ENCODE peak calls at places on chromosomes 12 and 14, in eight cellular contexts. One of them, this sample, is unnamed.

GRCh38 chr12:106137456-106138278 is 1.1 kb downstream of the NUAK1 start:
- DNase-seq in CD4-positive, alpha-beta T cell: no peak
- DNase-seq in adipocyte: peak
- DNase-seq in lower leg skin: no peak
- DNase-seq in activated CD4-positive, CD25-positive, alpha-beta regulatory T cell treated with anti-CD3 and anti-CD28 coated beads, Interleukin-2, amount 50 U/mL, for 72 hours: no peak
- DNase-seq in ACHN: peak
- DNase-seq in NCI-H146: no peak
- DNase-seq in H1: no peak
- DNase-seq in this sample: peak

GRCh38 chr14:21039059-21039422 is 3.1 kb upstream of the RNASE7 start:
- DNase-seq in adipocyte: no peak
- DNase-seq in H1: peak
- DNase-seq in activated CD4-positive, CD25-positive, alpha-beta regulatory T cell treated with anti-CD3 and anti-CD28 coated beads, Interleukin-2, amount 50 U/mL, for 72 hours: no peak
- DNase-seq in CD4-positive, alpha-beta T cell: no peak
- DNase-seq in lower leg skin: peak
- DNase-seq in ACHN: no peak
- DNase-seq in NCI-H146: no peak
- DNase-seq in this sample: peak

GRCh38 chr12:57129311-57130288 is 1.3 kb downstream of the LRP1 start:
- DNase-seq in adipocyte: peak
- DNase-seq in H1: no peak
- DNase-seq in ACHN: no peak
- DNase-seq in activated CD4-positive, CD25-positive, alpha-beta regulatory T cell treated with anti-CD3 and anti-CD28 coated beads, Interleukin-2, amount 50 U/mL, for 72 hours: no peak
- DNase-seq in lower leg skin: no peak
- DNase-seq in CD4-positive, alpha-beta T cell: no peak
- DNase-seq in NCI-H146: no peak
- DNase-seq in this sample: no peak

GRCh38 chr14:74504874-74505617 is 11.5 kb downstream of the ISCA2 start:
- DNase-seq in adipocyte: no peak
- DNase-seq in ACHN: no peak
- DNase-seq in CD4-positive, alpha-beta T cell: no peak
- DNase-seq in lower leg skin: peak
- DNase-seq in H1: no peak
- DNase-seq in NCI-H146: no peak
- DNase-seq in activated CD4-positive, CD25-positive, alpha-beta regulatory T cell treated with anti-CD3 and anti-CD28 coated beads, Interleukin-2, amount 50 U/mL, for 72 hours: no peak
- DNase-seq in this sample: no peak

GRCh38 chr12:77796775-77797174 is 33.9 kb upstream of the NAV3 start:
- DNase-seq in NCI-H146: no peak
- DNase-seq in ACHN: no peak
- DNase-seq in CD4-positive, alpha-beta T cell: no peak
- DNase-seq in activated CD4-positive, CD25-positive, alpha-beta regulatory T cell treated with anti-CD3 and anti-CD28 coated beads, Interleukin-2, amount 50 U/mL, for 72 hours: no peak
- DNase-seq in adipocyte: peak
- DNase-seq in H1: no peak
- DNase-seq in lower leg skin: no peak
- DNase-seq in this sample: no peak

GRCh38 chr14:67263499-67264149 is 22.4 kb downstream of the PALS1 start:
- DNase-seq in NCI-H146: no peak
- DNase-seq in activated CD4-positive, CD25-positive, alpha-beta regulatory T cell treated with anti-CD3 and anti-CD28 coated beads, Interleukin-2, amount 50 U/mL, for 72 hours: no peak
- DNase-seq in ACHN: no peak
- DNase-seq in lower leg skin: no peak
- DNase-seq in H1: no peak
- DNase-seq in adipocyte: peak
- DNase-seq in CD4-positive, alpha-beta T cell: no peak
- DNase-seq in this sample: no peak

GRCh38 chr12:94109154-94109553 is 39.2 kb upstream of the PLXNC1 start:
- DNase-seq in lower leg skin: no peak
- DNase-seq in ACHN: no peak
- DNase-seq in H1: no peak
- DNase-seq in adipocyte: peak
- DNase-seq in NCI-H146: no peak
- DNase-seq in activated CD4-positive, CD25-positive, alpha-beta regulatory T cell treated with anti-CD3 and anti-CD28 coated beads, Interleukin-2, amount 50 U/mL, for 72 hours: no peak
- DNase-seq in CD4-positive, alpha-beta T cell: no peak
- DNase-seq in this sample: no peak

GRCh38 chr14:48008646-48009045 is 333.2 kb upstream of the MDGA2 start:
- DNase-seq in NCI-H146: no peak
- DNase-seq in lower leg skin: no peak
- DNase-seq in CD4-positive, alpha-beta T cell: no peak
- DNase-seq in adipocyte: no peak
- DNase-seq in H1: no peak
- DNase-seq in activated CD4-positive, CD25-positive, alpha-beta regulatory T cell treated with anti-CD3 and anti-CD28 coated beads, Interleukin-2, amount 50 U/mL, for 72 hours: no peak
- DNase-seq in ACHN: no peak
- DNase-seq in this sample: no peak

GRCh38 chr12:101299931-101300330 is 20.0 kb downstream of the UTP20 start:
- DNase-seq in H1: no peak
- DNase-seq in CD4-positive, alpha-beta T cell: no peak
- DNase-seq in lower leg skin: no peak
- DNase-seq in ACHN: no peak
- DNase-seq in NCI-H146: no peak
- DNase-seq in activated CD4-positive, CD25-positive, alpha-beta regulatory T cell treated with anti-CD3 and anti-CD28 coated beads, Interleukin-2, amount 50 U/mL, for 72 hours: no peak
- DNase-seq in adipocyte: no peak
- DNase-seq in this sample: peak

This sample was measured in pons.